ENCODE peak calls at places on chromosomes 12 and 14, in ten cellular contexts. X is omental fat pad, T is fibroblast of lung, W is occipital lobe, Y is neural crest cell, U is thyroid gland, M is testis, F is T-helper 1 cell, B is left lobe of liver, C is G401. S is an unnamed sample.

GRCh38 chr14:73943083-73943482 is 6.8 kb downstream of the FAM161B start:
- DNase-seq in U (no peak), F (no peak), W (no peak), C (no peak), T (peak; percentile 11), M (no peak), Y (no peak), B (no peak), X (peak; percentile 23), S (no peak)

GRCh38 chr12:95096852-95097251 is 23.4 kb upstream of the NR2C1 start:
- DNase-seq in M (peak; percentile 75), T (peak; percentile 82), X (no peak), B (no peak), C (peak; percentile 98), Y (no peak), F (no peak), U (no peak), W (peak; percentile 18), S (no peak)

GRCh38 chr12:49615725-49616124 is 7.6 kb upstream of the PRPF40B start:
- DNase-seq in M (no peak), W (no peak), F (no peak), U (no peak), B (no peak), X (no peak), Y (no peak), T (peak; percentile 57), C (no peak), S (no peak)

GRCh38 chr12:112161711-112162110 is 36.4 kb downstream of the TRAFD1 start:
- DNase-seq in M (no peak), Y (no peak), T (no peak), B (no peak), C (peak; percentile 42), X (no peak), W (no peak), F (no peak), U (no peak), S (no peak)

GRCh38 chr14:65664436-65664835 is 251.9 kb downstream of the FUT8 start:
- DNase-seq in B (no peak), M (no peak), W (no peak), T (no peak), X (no peak), C (no peak), Y (no peak), U (no peak), F (no peak), S (no peak)

GRCh38 chr14:64035143-64035542 is 182.3 kb downstream of the SYNE2 start:
- DNase-seq in Y (no peak), X (no peak), T (peak; percentile 43), B (no peak), M (no peak), F (no peak), C (no peak), W (no peak), U (peak; percentile 23), S (no peak)

GRCh38 chr12:51972849-51973273 is 21.4 kb downstream of the ACVR1B start:
- DNase-seq in X (no peak), B (peak; percentile 56), Y (no peak), W (peak; percentile 32), U (peak; percentile 20), F (peak; percentile 28), C (no peak), T (peak; percentile 92), M (peak; percentile 48), S (peak; percentile 46)

GRCh38 chr12:65740506-65740872 is 83.8 kb upstream of the HMGA2 start:
- DNase-seq in B (no peak), F (no peak), Y (no peak), U (no peak), W (no peak), M (no peak), C (no peak), T (peak; percentile 34), X (no peak), S (no peak)

GRCh38 chr12:39103552-39104165 is 198.3 kb upstream of the CPNE8 start:
- DNase-seq in C (peak; percentile 49), B (no peak), X (no peak), F (no peak), Y (peak; percentile 8), M (peak; percentile 19), U (no peak), T (peak; percentile 57), W (peak; percentile 0), S (no peak)

GRCh38 chr14:74737753-74738325 is 24.9 kb downstream of the FCF1 start:
- DNase-seq in T (peak; percentile 49), F (no peak), Y (no peak), B (no peak), U (no peak), C (no peak), M (no peak), X (no peak), W (no peak), S (no peak)

GRCh38 chr14:77965050-77965449 is 165.1 kb downstream of the ADCK1 start:
- DNase-seq in W (no peak), F (no peak), T (no peak), Y (no peak), X (no peak), C (no peak), M (no peak), U (no peak), B (no peak), S (no peak)

GRCh38 chr14:64951724-64952123 is 9.2 kb upstream of the GPX2 start:
- DNase-seq in F (no peak), W (no peak), T (no peak), C (peak; percentile 81), M (no peak), Y (no peak), X (no peak), U (no peak), B (no peak), S (no peak)

GRCh38 chr12:119687344-119687865 is 19.5 kb downstream of the PRKAB1 start:
- DNase-seq in B (no peak), U (no peak), X (no peak), T (no peak), F (no peak), M (no peak), C (no peak), W (no peak), Y (no peak), S (no peak)

GRCh38 chr12:67025543-67026114 is 243.5 kb upstream of the CAND1 start:
- DNase-seq in B (no peak), C (peak; percentile 10), T (no peak), F (no peak), M (peak; percentile 39), U (peak; percentile 21), W (no peak), X (no peak), Y (peak; percentile 66), S (no peak)

GRCh38 chr14:54617467-54617866 is 50.5 kb downstream of the SAMD4A start:
- DNase-seq in B (no peak), F (no peak), T (peak; percentile 50), M (no peak), C (no peak), W (no peak), X (no peak), U (no peak), Y (no peak), S (no peak)

GRCh38 chr14:92322516-92322915 is 449 bp upstream of the SLC24A4 start:
- DNase-seq in F (no peak), B (no peak), T (no peak), M (no peak), C (no peak), W (no peak), Y (no peak), X (no peak), U (no peak), S (no peak)

GRCh38 chr12:57214398-57214781 is 2.2 kb upstream of the NXPH4 start:
- DNase-seq in X (no peak), Y (peak; percentile 71), C (peak; percentile 82), F (peak; percentile 37), B (no peak), M (peak; percentile 71), T (peak; percentile 37), U (peak; percentile 50), W (no peak), S (peak; percentile 57)

GRCh38 chr12:98453070-98453469 is 62.3 kb upstream of the TMPO start:
- DNase-seq in F (no peak), M (no peak), X (no peak), W (no peak), C (no peak), U (no peak), T (peak; percentile 43), B (no peak), Y (no peak), S (no peak)

GRCh38 chr12:13200841-13201240 is 4.3 kb downstream of the EMP1 start:
- DNase-seq in W (no peak), T (no peak), U (no peak), F (no peak), X (no peak), M (no peak), Y (no peak), C (no peak), B (no peak), S (no peak)

GRCh38 chr12:3207858-3208257 is 130.7 kb downstream of the TSPAN9 start:
- DNase-seq in F (no peak), X (no peak), Y (no peak), U (no peak), M (no peak), C (peak; percentile 86), T (no peak), B (no peak), W (no peak), S (no peak)

GRCh38 chr12:121110211-121110940 is 22.3 kb upstream of the P2RX7 start:
- DNase-seq in Y (peak; percentile 71), W (peak; percentile 32), C (peak; percentile 83), T (peak; percentile 41), U (peak; percentile 61), X (peak; percentile 45), B (peak; percentile 65), M (peak; percentile 86), F (peak; percentile 42), S (peak; percentile 41)

S was measured in left ventricle myocardium inferior.